ENCODE peak calls at places on chromosome 3, in six cellular contexts. H is K562, S is SK-N-SH, Y is HepG2, J is HL-60, W is H1. A is an unnamed sample.

GRCh38 chr3:127177226-127177625 is 15.7 kb upstream of the PRR23E start:
- DNase-seq in H (no peak), S (no peak), Y (peak), J (no peak), W (no peak), A (no peak)

GRCh38 chr3:135965129-135965505 is 411 bp upstream of the PPP2R3A start:
- DNase-seq in H (no peak), S (no peak), Y (no peak), J (no peak), W (no peak), A (no peak)

GRCh38 chr3:179113903-179114302 is 34.3 kb upstream of the PIK3CA start:
- DNase-seq in H (no peak), S (no peak), Y (no peak), J (no peak), W (no peak), A (no peak)

GRCh38 chr3:195032106-195032759 is 238.7 kb downstream of the XXYLT1 start:
- DNase-seq in H (no peak), S (no peak), Y (no peak), J (no peak), W (no peak), A (no peak)

GRCh38 chr3:81302045-81302444 is 459.4 kb downstream of the GBE1 start:
- DNase-seq in H (peak), S (peak), Y (peak), J (no peak), W (peak), A (no peak)

GRCh38 chr3:23710555-23710954 is 95.2 kb upstream of the UBE2E1 start:
- DNase-seq in H (no peak), S (no peak), Y (no peak), J (no peak), W (no peak), A (no peak)

GRCh38 chr3:32238027-32238815 is at the start of gene CMTM8:
- DNase-seq in H (peak), S (peak), Y (peak), J (no peak), W (peak), A (no peak)

GRCh38 chr3:87260270-87260669 is 16.1 kb downstream of the POU1F1 start:
- DNase-seq in H (peak), S (peak), Y (peak), J (no peak), W (peak), A (no peak)

GRCh38 chr3:184337315-184337714 is at the start of gene FAM131A:
- DNase-seq in H (no peak), S (no peak), Y (no peak), J (no peak), W (no peak), A (no peak)

GRCh38 chr3:95899911-95900310 is 914.5 kb upstream of the EPHA6 start:
- DNase-seq in H (no peak), S (no peak), Y (no peak), J (no peak), W (no peak), A (no peak)

GRCh38 chr3:46395210-46395661 is 11.6 kb downstream of the CCR5AS start:
- DNase-seq in H (peak), S (no peak), Y (no peak), J (peak), W (no peak), A (no peak)

GRCh38 chr3:48408823-48409281 is 21.0 kb downstream of the PLXNB1 start:
- DNase-seq in H (no peak), S (peak), Y (no peak), J (no peak), W (no peak), A (no peak)

GRCh38 chr3:52447512-52448355 is 2.8 kb upstream of the SEMA3G start:
- DNase-seq in H (no peak), S (no peak), Y (no peak), J (no peak), W (no peak), A (no peak)

GRCh38 chr3:169610888-169611291 is 52.6 kb downstream of the MECOM start:
- DNase-seq in H (no peak), S (no peak), Y (no peak), J (no peak), W (no peak), A (no peak)

GRCh38 chr3:189685854-189686253 is 54.7 kb downstream of the TP63 start:
- DNase-seq in H (no peak), S (no peak), Y (peak), J (no peak), W (no peak), A (no peak)

GRCh38 chr3:73432021-73432722 is 192.6 kb downstream of the PDZRN3 start:
- DNase-seq in H (peak), S (peak), Y (peak), J (no peak), W (no peak), A (no peak)

GRCh38 chr3:129974451-129975331 is at the start of gene TRH:
- DNase-seq in H (no peak), S (peak), Y (no peak), J (no peak), W (peak), A (no peak)

GRCh38 chr3:158742861-158743260 is 10.6 kb upstream of the RARRES1 start:
- DNase-seq in H (no peak), S (no peak), Y (no peak), J (no peak), W (no peak), A (no peak)

GRCh38 chr3:139343895-139344856 is at the start of gene MRPS22:
- DNase-seq in H (peak), S (peak), Y (peak), J (peak), W (peak), A (peak)
- TF ChIP-seq GABPA in H (peak), S (peak), Y (peak), J (peak), W (peak), A (peak)

DNA sequence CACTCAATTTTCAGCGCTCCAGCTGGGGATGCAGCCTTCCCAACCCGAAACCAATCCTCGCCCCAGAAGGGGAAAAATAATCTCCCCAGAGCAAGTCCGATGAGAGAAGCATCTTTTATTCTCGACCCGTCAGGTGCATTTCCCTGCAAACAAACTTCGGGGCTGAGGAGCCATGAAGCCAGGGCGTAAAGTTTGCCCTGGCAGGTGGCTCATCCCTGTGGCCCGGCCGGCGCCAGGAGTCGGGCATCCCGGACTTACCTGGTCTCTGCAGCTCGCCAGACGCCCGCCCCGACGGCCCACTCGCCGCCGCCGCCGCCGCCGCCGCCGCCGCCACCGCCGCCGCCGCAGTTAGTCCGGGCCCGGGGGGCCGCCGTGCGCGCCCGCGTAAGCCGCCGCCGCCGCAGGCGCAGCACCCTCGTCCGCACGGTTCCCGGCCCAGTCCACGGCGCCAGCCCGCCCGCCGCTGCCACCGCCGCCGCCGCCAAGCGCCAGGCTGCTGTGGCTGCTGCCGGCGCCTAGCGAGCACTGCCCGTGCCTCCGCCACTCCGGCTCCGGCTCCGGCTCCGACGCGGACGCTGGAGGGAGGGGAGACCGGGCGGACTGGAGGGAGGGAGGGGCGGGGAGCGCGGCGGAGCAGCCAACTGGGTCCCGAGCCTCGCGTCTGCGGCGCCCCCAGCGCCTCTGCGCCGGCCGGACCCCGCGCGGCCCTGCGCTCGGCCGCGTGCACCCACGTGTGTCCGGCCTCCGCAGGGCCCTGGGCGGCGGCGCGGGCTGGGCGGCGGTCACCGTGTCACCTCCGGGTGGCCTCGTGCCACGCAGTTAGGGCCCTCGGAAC is at the start of gene CNTN3:
- DNase-seq in H (no peak), S (peak), Y (no peak), J (no peak), W (peak), A (no peak)
- TF ChIP-seq GABPA in H (no peak), S (no peak), Y (no peak), J (no peak), W (no peak), A (no peak)

DNA sequence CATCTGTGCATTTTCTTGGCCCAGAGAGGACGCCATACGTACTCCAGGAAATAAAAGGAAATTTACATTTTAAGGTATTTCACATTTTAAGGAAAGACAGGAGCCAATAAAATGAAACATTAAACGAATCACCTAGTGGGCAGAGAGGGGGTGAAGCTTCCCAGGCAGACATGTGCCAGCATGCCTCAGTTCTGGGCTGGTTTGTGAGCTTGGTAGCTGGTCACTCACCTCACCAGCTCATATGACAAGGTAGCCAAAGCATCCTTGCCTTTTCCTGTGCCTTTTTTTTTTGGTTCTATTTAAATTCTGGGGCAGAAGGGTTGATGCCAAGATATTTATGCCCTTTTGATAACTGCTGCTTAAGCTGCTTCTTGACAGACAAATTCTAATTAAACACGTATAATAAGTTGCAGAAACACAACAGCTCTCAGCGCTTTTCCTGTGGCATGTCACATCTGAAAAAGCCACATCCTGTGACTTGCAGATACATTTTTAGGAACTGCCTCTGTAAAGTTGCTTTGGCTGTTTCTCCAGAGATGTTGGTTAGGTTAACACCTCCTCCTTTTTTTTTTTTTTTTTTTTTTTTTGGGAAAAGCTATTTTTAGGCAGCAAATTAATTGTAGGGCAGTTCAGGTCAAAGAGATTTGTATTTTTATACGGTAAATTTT is 218.6 kb downstream of the PDCD6IP start:
- DNase-seq in H (no peak), S (no peak), Y (no peak), J (no peak), W (no peak), A (peak)
- TF ChIP-seq GABPA in H (no peak), S (no peak), Y (no peak), J (peak), W (no peak), A (no peak)

GRCh38 chr3:42815826-42816225 is 6.6 kb downstream of the ACKR2 start:
- DNase-seq in H (no peak), S (no peak), Y (no peak), J (no peak), W (no peak), A (no peak)
- TF ChIP-seq GABPA in H (no peak), S (no peak), Y (no peak), J (no peak), W (no peak), A (no peak)

GRCh38 chr3:93867425-93867824 is 106.3 kb downstream of the PROS1 start:
- DNase-seq in H (peak), S (no peak), Y (no peak), J (no peak), W (no peak), A (no peak)
- TF ChIP-seq GABPA in H (no peak), S (no peak), Y (no peak), J (no peak), W (no peak), A (no peak)

GRCh38 chr3:12578742-12579141 is 21.9 kb downstream of the MKRN2 start:
- DNase-seq in H (peak), S (peak), Y (no peak), J (no peak), W (no peak), A (no peak)
- TF ChIP-seq GABPA in H (no peak), S (no peak), Y (no peak), J (no peak), W (no peak), A (no peak)

GRCh38 chr3:15102833-15103232 is 3.9 kb upstream of the RBSN start:
- DNase-seq in H (no peak), S (no peak), Y (no peak), J (no peak), W (no peak), A (no peak)
- TF ChIP-seq GABPA in H (no peak), S (no peak), Y (no peak), J (no peak), W (no peak), A (no peak)

GRCh38 chr3:76698136-76698535 is 341.8 kb upstream of the ROBO2 start:
- DNase-seq in H (no peak), S (no peak), Y (no peak), J (no peak), W (no peak), A (no peak)
- TF ChIP-seq GABPA in H (no peak), S (no peak), Y (no peak), J (no peak), W (no peak), A (no peak)

DNA sequence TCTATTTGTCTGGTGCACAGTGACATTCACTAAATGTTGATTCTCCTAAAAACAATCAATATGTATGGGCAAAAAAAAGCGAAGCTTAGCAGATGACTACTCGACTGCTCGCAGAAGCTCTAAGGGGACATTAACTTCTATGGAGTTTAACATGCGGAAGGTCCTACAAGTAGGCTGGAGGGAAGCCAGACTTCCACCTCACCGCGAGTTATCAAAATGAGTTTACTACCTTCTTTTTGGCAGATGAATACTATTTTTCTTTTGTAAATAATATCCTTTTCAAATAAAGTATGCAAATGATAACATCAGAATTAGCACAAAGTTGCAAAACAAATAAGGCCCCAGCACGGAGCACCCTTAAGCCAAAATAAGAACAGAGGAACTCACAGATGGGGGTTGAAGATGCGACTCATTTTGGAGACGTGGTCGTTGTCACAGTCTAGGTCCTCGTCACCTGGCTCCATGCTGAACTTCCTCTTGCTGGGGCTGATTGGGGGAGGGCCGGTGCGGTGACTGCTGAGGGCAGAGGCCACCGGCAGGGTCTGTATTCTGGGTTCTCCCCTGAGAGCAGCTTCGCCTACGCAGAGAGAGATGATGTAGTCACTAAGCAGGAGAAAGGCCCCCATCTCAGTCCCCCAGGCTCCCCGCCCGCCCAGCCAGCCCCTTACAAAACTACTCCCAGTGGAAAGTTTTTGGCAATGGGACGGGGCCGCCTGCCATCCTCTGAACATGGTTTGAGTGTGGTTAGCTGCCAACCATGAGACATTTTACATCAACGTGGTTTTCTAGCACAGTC is 42.1 kb downstream of the VGLL4 start:
- DNase-seq in H (no peak), S (no peak), Y (no peak), J (peak), W (no peak), A (peak)
- TF ChIP-seq GABPA in H (no peak), S (no peak), Y (no peak), J (no peak), W (no peak), A (no peak)

DNA sequence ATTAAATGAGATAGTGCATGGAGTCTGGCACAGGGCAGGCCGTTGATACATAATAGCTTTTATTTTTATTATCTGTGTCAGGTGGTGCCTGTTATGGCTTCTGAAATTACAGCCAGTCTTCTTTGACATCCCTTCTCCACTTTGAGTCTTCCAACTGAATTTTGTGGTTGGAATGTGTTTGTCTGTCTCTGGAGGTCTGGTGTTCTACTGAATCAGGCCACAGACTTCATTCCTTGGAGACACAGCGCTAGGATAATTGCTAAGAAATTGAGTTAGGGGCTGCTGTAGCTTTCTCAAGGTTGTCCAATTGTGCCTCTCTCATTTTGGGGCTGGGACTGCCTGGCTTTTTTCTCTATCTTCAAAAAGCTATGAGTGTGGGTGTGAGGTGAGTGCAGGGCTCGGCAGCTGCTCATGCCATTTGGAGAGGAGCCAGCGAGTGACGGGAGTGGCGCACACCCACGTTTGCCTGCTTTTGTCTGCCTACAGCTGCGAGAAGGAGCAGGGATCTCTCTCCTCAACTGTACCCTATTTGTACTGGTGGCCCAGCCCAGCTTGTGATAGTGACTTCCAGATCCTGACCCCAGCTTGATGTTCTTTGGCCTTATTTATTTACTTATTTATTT is 49.8 kb upstream of the SYN2 start:
- DNase-seq in H (no peak), S (peak), Y (no peak), J (no peak), W (no peak), A (no peak)
- TF ChIP-seq GABPA in H (no peak), S (no peak), Y (no peak), J (no peak), W (no peak), A (no peak)